ENCODE peak calls at places on chromosomes 7 and 10, in ten cellular contexts. A, U, N, G, F, X, S, K, B and E are unnamed samples.

GRCh38 chr7:94763268-94763667 is 107.3 kb upstream of the SGCE start:
- DNase-seq in A (no peak), U (no peak), N (no peak), G (no peak), F (no peak), X (no peak), S (no peak), K (no peak), B (no peak), E (no peak)

GRCh38 chr7:78139335-78139734 is 340.8 kb downstream of the PHTF2 start:
- DNase-seq in A (no peak), U (no peak), N (no peak), G (no peak), F (no peak), X (no peak), S (no peak), K (no peak), B (peak; percentile 15), E (no peak)

GRCh38 chr7:158754746-158755444 is 50.3 kb upstream of the NCAPG2 start:
- DNase-seq in A (no peak), U (no peak), N (no peak), G (no peak), F (no peak), X (no peak), S (no peak), K (no peak), B (no peak), E (no peak)

GRCh38 chr7:68699090-68699711 is 899.1 kb upstream of the AUTS2 start:
- DNase-seq in A (no peak), U (no peak), N (no peak), G (no peak), F (no peak), X (peak; percentile 64), S (peak; percentile 30), K (no peak), B (no peak), E (no peak)

GRCh38 chr7:144827581-144828139 is 8.2 kb downstream of the TPK1 start:
- DNase-seq in A (no peak), U (no peak), N (no peak), G (no peak), F (no peak), X (no peak), S (no peak), K (no peak), B (no peak), E (peak; percentile 45)

GRCh38 chr10:119211176-119211575 is 3.8 kb downstream of the GRK5 start:
- DNase-seq in A (no peak), U (no peak), N (no peak), G (no peak), F (no peak), X (no peak), S (no peak), K (no peak), B (no peak), E (no peak)

GRCh38 chr10:23884671-23885070 is 324.3 kb upstream of the KIAA1217 start:
- DNase-seq in A (no peak), U (no peak), N (no peak), G (no peak), F (peak; percentile 7), X (no peak), S (no peak), K (no peak), B (no peak), E (peak; percentile 7)

GRCh38 chr10:44056206-44056605 is 328.7 kb downstream of the CXCL12 start:
- DNase-seq in A (no peak), U (no peak), N (no peak), G (no peak), F (no peak), X (no peak), S (no peak), K (no peak), B (no peak), E (no peak)

GRCh38 chr10:120632047-120632446 is 175.0 kb downstream of the PLPP4 start:
- DNase-seq in A (no peak), U (no peak), N (no peak), G (no peak), F (no peak), X (no peak), S (no peak), K (no peak), B (no peak), E (no peak)

GRCh38 chr7:106056513-106057203 is 55.5 kb downstream of the SYPL1 start:
- DNase-seq in A (peak; percentile 74), U (peak; percentile 77), N (peak; percentile 80), G (peak; percentile 62), F (peak; percentile 73), X (peak; percentile 81), S (peak; percentile 57), K (peak; percentile 86), B (peak; percentile 40), E (peak; percentile 81)

GRCh38 chr7:129825005-129825553 is 127.7 kb downstream of the UBE2H start:
- DNase-seq in A (peak; percentile 19), U (peak; percentile 85), N (peak; percentile 97), G (peak; percentile 78), F (peak; percentile 84), X (peak; percentile 87), S (peak; percentile 81), K (peak; percentile 98), B (peak; percentile 90), E (peak; percentile 83)

GRCh38 chr7:127532736-127533135 is 52.7 kb downstream of the GCC1 start:
- DNase-seq in A (no peak), U (no peak), N (no peak), G (no peak), F (no peak), X (no peak), S (no peak), K (no peak), B (no peak), E (no peak)

GRCh38 chr10:29636178-29636577 is 1.4 kb upstream of the SVIL start:
- DNase-seq in A (no peak), U (no peak), N (no peak), G (no peak), F (no peak), X (no peak), S (no peak), K (peak; percentile 21), B (no peak), E (no peak)